ENCODE peak calls at places on chromosomes 2 and 18, in five cellular contexts. N, V, R, P and Z are unnamed samples.

GRCh38 chr2:238389985-238390682 is 36.6 kb upstream of the ASB1 start:
- DNase-seq in N (no peak), V (no peak), R (peak; percentile 57), P (no peak), Z (no peak)

GRCh38 chr2:116911520-116911919 is 903.0 kb upstream of the DDX18 start:
- DNase-seq in R (no peak), N (no peak), P (no peak), V (no peak), Z (no peak)

GRCh38 chr2:109724533-109725460 is 69.3 kb upstream of the RGPD5 start:
- DNase-seq in N (no peak), R (no peak), V (no peak), P (no peak), Z (no peak)

GRCh38 chr2:233240897-233241296 is 10.6 kb upstream of the ATG16L1 start:
- DNase-seq in P (no peak), R (no peak), N (no peak), V (no peak), Z (no peak)

GRCh38 chr2:174484573-174484972 is 2.3 kb downstream of the GPR155 start:
- DNase-seq in R (no peak), V (no peak), P (no peak), N (no peak), Z (no peak)

GRCh38 chr2:204665771-204666170 is 120.5 kb downstream of the PARD3B start:
- DNase-seq in R (no peak), N (no peak), V (no peak), P (no peak), Z (no peak)

GRCh38 chr18:21826641-21827302 is 86.2 kb downstream of the MIB1 start:
- DNase-seq in V (no peak), P (no peak), R (no peak), N (no peak), Z (no peak)

GRCh38 chr18:20971886-20972267 is 139.7 kb downstream of the ROCK1 start:
- DNase-seq in V (peak; percentile 48), R (peak; percentile 48), P (no peak), N (peak; percentile 17), Z (peak; percentile 3)

GRCh38 chr2:225004531-225004930 is 37.7 kb downstream of the DOCK10 start:
- DNase-seq in R (peak; percentile 69), P (no peak), V (peak; percentile 44), N (peak; percentile 58), Z (no peak)

GRCh38 chr2:74502720-74503505 is 3.5 kb upstream of the LBX2 start:
- DNase-seq in R (peak; percentile 88), V (peak; percentile 85), N (peak; percentile 68), P (no peak), Z (no peak)

GRCh38 chr18:57544958-57545661 is 41.4 kb downstream of the FECH start:
- DNase-seq in N (no peak), V (no peak), P (no peak), R (no peak), Z (no peak)

GRCh38 chr2:40773291-40773690 is 321.4 kb upstream of the SLC8A1 start:
- DNase-seq in N (no peak), P (no peak), R (no peak), V (no peak), Z (no peak)

GRCh38 chr2:11936761-11937160 is 190.3 kb downstream of the LPIN1 start:
- DNase-seq in V (no peak), N (no peak), P (no peak), R (no peak), Z (no peak)

GRCh38 chr18:62374410-62374965 is 49.4 kb downstream of the TNFRSF11A start:
- DNase-seq in V (no peak), N (no peak), P (no peak), R (no peak), Z (no peak)

GRCh38 chr18:63834471-63835113 is 52.9 kb upstream of the SERPINB2 start:
- DNase-seq in R (no peak), N (no peak), P (no peak), V (peak; percentile 52), Z (no peak)

GRCh38 chr18:61333746-61334490 is 688 bp downstream of the CDH20 start:
- DNase-seq in V (no peak), N (no peak), R (peak; percentile 34), P (peak; percentile 38), Z (no peak)

GRCh38 chr2:109527079-109527478 is 86.7 kb downstream of the SEPTIN10 start:
- DNase-seq in P (no peak), R (no peak), V (no peak), N (no peak), Z (no peak)

GRCh38 chr18:12862467-12862866 is 21.6 kb downstream of the PTPN2 start:
- DNase-seq in P (no peak), N (peak; percentile 11), V (no peak), R (no peak), Z (peak; percentile 92)

GRCh38 chr2:151197184-151198070 is 64.2 kb downstream of the RBM43 start:
- DNase-seq in N (no peak), P (no peak), V (no peak), R (no peak), Z (no peak)

GRCh38 chr2:69645026-69645425 is 1.5 kb upstream of the AAK1 start:
- DNase-seq in V (no peak), R (no peak), N (no peak), P (no peak), Z (no peak)

GRCh38 chr2:238202326-238203103 is 980 bp downstream of the ILKAP start:
- DNase-seq in P (no peak), N (no peak), R (peak; percentile 38), V (peak; percentile 15), Z (no peak)

GRCh38 chr2:227597993-227598392 is 700 bp upstream of the SCYGR2 start:
- DNase-seq in R (no peak), N (no peak), P (no peak), V (peak; percentile 36), Z (peak; percentile 23)

GRCh38 chr2:233353769-233354499 is at the start of gene DGKD:
- DNase-seq in R (peak; percentile 36), V (peak; percentile 40), P (peak; percentile 31), N (peak; percentile 17), Z (no peak)

GRCh38 chr2:49416252-49416651 is 261.9 kb upstream of the FSHR start:
- DNase-seq in V (no peak), N (no peak), R (no peak), P (no peak), Z (no peak)

GRCh38 chr2:15538792-15539191 is 22.3 kb downstream of the NBAS start:
- DNase-seq in R (no peak), V (no peak), N (no peak), P (no peak), Z (no peak)